ENCODE peak calls at places on chromosomes 13 and 19, in ten cellular contexts. A, J, T, P, C, F, Y, G, W and B are unnamed samples.

GRCh38 chr19:40150170-40150569 is 41.1 kb upstream of the MAP3K10 start:
- DNase-seq in A (no peak), J (no peak), T (no peak), P (no peak), C (no peak), F (no peak), Y (no peak), G (no peak), W (no peak), B (no peak)

GRCh38 chr13:23678768-23679167 is 108.6 kb downstream of the TNFRSF19 start:
- DNase-seq in A (no peak), J (no peak), T (no peak), P (no peak), C (no peak), F (no peak), Y (no peak), G (no peak), W (no peak), B (no peak)

GRCh38 chr19:5269279-5269678 is 71.3 kb downstream of the PTPRS start:
- DNase-seq in A (no peak), J (no peak), T (no peak), P (no peak), C (peak), F (no peak), Y (no peak), G (no peak), W (no peak), B (no peak)

GRCh38 chr19:46513461-46514236 is 18.0 kb upstream of the PNMA8B start:
- DNase-seq in A (no peak), J (peak), T (peak), P (peak), C (peak), F (peak), Y (peak), G (no peak), W (peak), B (peak)

GRCh38 chr19:55251296-55252081 is 7.3 kb downstream of the PPP6R1 start:
- DNase-seq in A (no peak), J (no peak), T (no peak), P (no peak), C (no peak), F (no peak), Y (peak), G (no peak), W (no peak), B (peak)

GRCh38 chr19:17755977-17756670 is 4.8 kb downstream of the FCHO1 start:
- DNase-seq in A (no peak), J (no peak), T (peak), P (peak), C (peak), F (no peak), Y (peak), G (no peak), W (no peak), B (peak)

GRCh38 chr13:99606322-99607089 is 105.2 kb downstream of the TM9SF2 start:
- DNase-seq in A (peak), J (peak), T (peak), P (peak), C (peak), F (peak), Y (peak), G (no peak), W (peak), B (peak)

GRCh38 chr13:114167445-114167844 is 11.6 kb upstream of the CFAP97D2 start:
- DNase-seq in A (no peak), J (no peak), T (no peak), P (no peak), C (peak), F (no peak), Y (no peak), G (no peak), W (no peak), B (no peak)

GRCh38 chr19:34253711-34254551 is 423 bp upstream of the GARRE1 start:
- DNase-seq in A (peak), J (peak), T (no peak), P (no peak), C (peak), F (peak), Y (peak), G (no peak), W (no peak), B (peak)